ENCODE peak calls at places on chromosomes 12 and 14, in seven cellular contexts. V, Z, T, G, F, P and M are unnamed samples.

GRCh38 chr12:38890102-38890501 is 15.3 kb downstream of the CPNE8 start:
- DNase-seq in V (no peak), Z (no peak), T (no peak), F (no peak), P (no peak), G (no peak), M (no peak)

GRCh38 chr12:58896278-58896677 is 24.0 kb downstream of the LRIG3 start:
- DNase-seq in Z (no peak), T (no peak), P (no peak), G (no peak), F (no peak), V (no peak), M (no peak)

GRCh38 chr12:70486588-70486987 is 120.5 kb downstream of the KCNMB4 start:
- DNase-seq in T (no peak), F (no peak), P (no peak), V (no peak), Z (no peak), G (no peak), M (no peak)

GRCh38 chr12:116719661-116720060 is 18.2 kb downstream of the SPRING1 start:
- DNase-seq in T (no peak), F (no peak), G (no peak), Z (no peak), P (no peak), V (peak; percentile 36), M (no peak)

GRCh38 chr12:79250186-79250585 is 385.6 kb downstream of the SYT1 start:
- DNase-seq in P (no peak), F (no peak), G (no peak), Z (no peak), T (no peak), V (no peak), M (no peak)

GRCh38 chr14:89773644-89774316 is 180.8 kb downstream of the EFCAB11 start:
- DNase-seq in V (peak; percentile 40), Z (peak; percentile 83), G (no peak), T (peak; percentile 88), P (peak; percentile 49), F (no peak), M (peak; percentile 62)

GRCh38 chr12:89733579-89734201 is 25.1 kb upstream of the ATP2B1 start:
- DNase-seq in F (no peak), T (no peak), V (no peak), Z (no peak), P (peak; percentile 16), G (peak; percentile 89), M (no peak)

GRCh38 chr14:86311151-86311550 is 781.2 kb downstream of the FLRT2 start:
- DNase-seq in P (no peak), Z (no peak), F (no peak), T (no peak), V (no peak), G (no peak), M (no peak)

GRCh38 chr12:82955020-82955419 is 268.3 kb downstream of the TMTC2 start:
- DNase-seq in V (no peak), F (no peak), Z (no peak), P (no peak), T (no peak), G (peak; percentile 1), M (no peak)

GRCh38 chr12:54197037-54197909 is 8.5 kb upstream of the SMUG1 start:
- DNase-seq in V (no peak), F (no peak), T (peak; percentile 78), Z (no peak), G (peak; percentile 70), P (no peak), M (peak; percentile 56)
- H3K27me3 ChIP-seq in V (peaks cover 95% of the 10 kb centered on the region), F (peaks cover 10% of the 10 kb centered on the region), T (peaks cover 87% of the 10 kb centered on the region), Z (no peaks in the 10 kb centered on the region), G (no peaks in the 10 kb centered on the region), P (peaks cover 38% of the 10 kb centered on the region), M (no peaks in the 10 kb centered on the region)

GRCh38 chr14:106812788-106813476 is 1286.5 kb downstream of the TMEM121 start:
- DNase-seq in G (no peak), F (no peak), V (no peak), Z (no peak), T (no peak), P (no peak), M (no peak)

GRCh38 chr14:106809615-106810014 is 1283.2 kb downstream of the TMEM121 start:
- DNase-seq in P (no peak), G (no peak), Z (no peak), T (no peak), F (no peak), V (no peak), M (no peak)

GRCh38 chr14:106808907-106809306 is 1282.5 kb downstream of the TMEM121 start:
- DNase-seq in T (no peak), Z (no peak), V (no peak), G (no peak), P (no peak), F (no peak), M (no peak)

GRCh38 chr14:106813477-106813823 is 1287.1 kb downstream of the TMEM121 start:
- DNase-seq in P (no peak), Z (no peak), V (no peak), F (no peak), T (no peak), G (no peak), M (no peak)

GRCh38 chr14:106811167-106811566 is 1284.8 kb downstream of the TMEM121 start:
- DNase-seq in V (no peak), Z (no peak), F (no peak), G (no peak), T (no peak), P (no peak), M (no peak)
- H3K9me3 ChIP-seq in V (no peaks in the 10 kb centered on the region), Z (no peaks in the 10 kb centered on the region), F (no peaks in the 10 kb centered on the region), G (no peaks in the 10 kb centered on the region), T (peaks cover 66% of the 10 kb centered on the region), P (no peaks in the 10 kb centered on the region), M (no peaks in the 10 kb centered on the region)

GRCh38 chr12:124568431-124569374 is 1.3 kb upstream of the NCOR2 start:
- DNase-seq in V (peak; percentile 27), T (peak; percentile 92), F (peak; percentile 67), P (no peak), G (peak; percentile 90), Z (peak; percentile 84), M (peak; percentile 81)
- H3K4me3 ChIP-seq in V (no peak overlapping the region), T (no peak overlapping the region), F (no peak overlapping the region), P (no peak overlapping the region), G (no peak overlapping the region), Z (peak overlapping the region; percentile 97), M (no peak overlapping the region)

GRCh38 chr14:56811596-56812363 is 1.5 kb upstream of the OTX2 start:
- DNase-seq in T (peak; percentile 84), F (no peak), Z (no peak), P (no peak), V (no peak), G (no peak), M (no peak)

GRCh38 chr14:56809262-56810215 is 740 bp downstream of the OTX2 start:
- DNase-seq in F (no peak), T (peak; percentile 64), Z (no peak), G (no peak), V (no peak), P (no peak), M (no peak)

GRCh38 chr14:56812364-56813103 is 2.3 kb upstream of the OTX2 start:
- DNase-seq in Z (no peak), G (no peak), P (no peak), T (peak; percentile 76), F (no peak), V (no peak), M (no peak)

GRCh38 chr14:56810341-56810740 is at the start of gene OTX2:
- DNase-seq in G (no peak), P (no peak), Z (no peak), F (no peak), T (peak; percentile 74), V (no peak), M (no peak)

GRCh38 chr14:56810850-56811595 is 744 bp upstream of the OTX2 start:
- DNase-seq in F (no peak), P (no peak), V (no peak), Z (no peak), G (no peak), T (peak; percentile 81), M (no peak)
- H3K27me3 ChIP-seq in F (peaks cover 100% of the 10 kb centered on the region), P (peaks cover 46% of the 10 kb centered on the region), V (peaks cover 100% of the 10 kb centered on the region), Z (no peaks in the 10 kb centered on the region), G (peaks cover 94% of the 10 kb centered on the region), T (peaks cover 56% of the 10 kb centered on the region), M (peaks cover 9% of the 10 kb centered on the region)

DNA sequence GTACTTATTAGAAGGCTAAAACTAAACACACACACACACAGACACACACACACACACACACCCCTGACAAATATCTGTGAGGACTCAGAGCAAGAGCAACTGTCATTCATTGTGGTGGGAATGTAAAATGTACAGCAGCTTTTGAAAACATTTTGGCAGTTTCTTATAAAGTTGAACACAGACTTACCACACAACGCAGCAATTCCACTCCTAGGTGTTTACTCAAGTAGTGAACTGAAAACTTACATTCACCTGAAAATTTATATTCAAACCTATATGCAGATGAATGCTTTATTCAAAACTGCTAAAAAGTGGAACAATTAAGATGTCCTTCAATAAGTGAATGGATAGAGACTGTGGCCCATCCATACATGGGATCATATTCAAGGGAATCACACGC is 18.6 kb downstream of the ZNF605 start:
- DNase-seq in Z (no peak), P (no peak), V (no peak), G (no peak), T (no peak), F (no peak), M (no peak)
- H3K9me3 ChIP-seq in Z (peaks cover 37% of the 10 kb centered on the region), P (no peaks in the 10 kb centered on the region), V (no peaks in the 10 kb centered on the region), G (peaks cover 6% of the 10 kb centered on the region), T (peaks cover 73% of the 10 kb centered on the region), F (peaks cover 90% of the 10 kb centered on the region), M (peaks cover 34% of the 10 kb centered on the region)